ENCODE peak calls at places on chromosome 1, in six cellular contexts. I, K, F, P, Z and S are unnamed samples.

GRCh38 chr1:215526147-215526845 is 40.8 kb upstream of the KCTD3 start:
- DNase-seq in I (peak; percentile 28), K (no peak), F (no peak), P (no peak), Z (no peak), S (no peak)

GRCh38 chr1:192577145-192578140 is 1.9 kb downstream of the RGS1 start:
- DNase-seq in I (no peak), K (no peak), F (no peak), P (no peak), Z (no peak), S (no peak)

GRCh38 chr1:151596166-151596933 is 15.5 kb upstream of the SNX27 start:
- DNase-seq in I (no peak), K (no peak), F (no peak), P (peak; percentile 57), Z (no peak), S (no peak)

GRCh38 chr1:38652217-38652616 is 207.4 kb downstream of the RRAGC start:
- DNase-seq in I (no peak), K (no peak), F (no peak), P (no peak), Z (no peak), S (no peak)

GRCh38 chr1:164914208-164914607 is 355.2 kb downstream of the PBX1 start:
- DNase-seq in I (no peak), K (no peak), F (no peak), P (no peak), Z (no peak), S (no peak)

GRCh38 chr1:173126421-173126820 is 75.7 kb upstream of the TNFSF18 start:
- DNase-seq in I (no peak), K (no peak), F (no peak), P (no peak), Z (no peak), S (no peak)

GRCh38 chr1:206784471-206784903 is 12.2 kb upstream of the IL10 start:
- DNase-seq in I (peak; percentile 76), K (no peak), F (peak; percentile 62), P (no peak), Z (no peak), S (no peak)

GRCh38 chr1:229884765-229885164 is 182.3 kb upstream of the GALNT2 start:
- DNase-seq in I (peak; percentile 12), K (no peak), F (no peak), P (peak; percentile 12), Z (no peak), S (no peak)

GRCh38 chr1:59008599-59009347 is 224.9 kb upstream of the JUN start:
- DNase-seq in I (no peak), K (no peak), F (no peak), P (no peak), Z (no peak), S (no peak)

GRCh38 chr1:20640183-20640597 is 6.9 kb downstream of the PINK1 start:
- DNase-seq in I (peak; percentile 77), K (no peak), F (peak; percentile 61), P (peak; percentile 49), Z (peak; percentile 59), S (peak; percentile 57)

GRCh38 chr1:31552489-31552888 is 23.8 kb upstream of the TINAGL1 start:
- DNase-seq in I (no peak), K (no peak), F (no peak), P (no peak), Z (no peak), S (no peak)

GRCh38 chr1:26317612-26318337 is at the start of gene CD52:
- DNase-seq in I (peak; percentile 82), K (no peak), F (peak; percentile 63), P (no peak), Z (no peak), S (no peak)

GRCh38 chr1:234775477-234776246 is 165.7 kb upstream of the IRF2BP2 start:
- DNase-seq in I (no peak), K (no peak), F (no peak), P (no peak), Z (no peak), S (no peak)

GRCh38 chr1:54169068-54169467 is 16.3 kb upstream of the CDCP2 start:
- DNase-seq in I (no peak), K (no peak), F (no peak), P (no peak), Z (no peak), S (no peak)

GRCh38 chr1:42266253-42267135 is 68.5 kb downstream of the FOXJ3 start:
- DNase-seq in I (no peak), K (no peak), F (no peak), P (peak; percentile 29), Z (no peak), S (no peak)

GRCh38 chr1:119367332-119368124 is 1.1 kb upstream of the HAO2 start:
- DNase-seq in I (peak; percentile 52), K (no peak), F (no peak), P (no peak), Z (no peak), S (no peak)

GRCh38 chr1:43867946-43868740 is 65.5 kb upstream of the ARTN start:
- DNase-seq in I (no peak), K (no peak), F (no peak), P (no peak), Z (no peak), S (no peak)

GRCh38 chr1:11245904-11246726 is 16.2 kb downstream of the MTOR start:
- DNase-seq in I (no peak), K (no peak), F (no peak), P (no peak), Z (no peak), S (no peak)

DNA sequence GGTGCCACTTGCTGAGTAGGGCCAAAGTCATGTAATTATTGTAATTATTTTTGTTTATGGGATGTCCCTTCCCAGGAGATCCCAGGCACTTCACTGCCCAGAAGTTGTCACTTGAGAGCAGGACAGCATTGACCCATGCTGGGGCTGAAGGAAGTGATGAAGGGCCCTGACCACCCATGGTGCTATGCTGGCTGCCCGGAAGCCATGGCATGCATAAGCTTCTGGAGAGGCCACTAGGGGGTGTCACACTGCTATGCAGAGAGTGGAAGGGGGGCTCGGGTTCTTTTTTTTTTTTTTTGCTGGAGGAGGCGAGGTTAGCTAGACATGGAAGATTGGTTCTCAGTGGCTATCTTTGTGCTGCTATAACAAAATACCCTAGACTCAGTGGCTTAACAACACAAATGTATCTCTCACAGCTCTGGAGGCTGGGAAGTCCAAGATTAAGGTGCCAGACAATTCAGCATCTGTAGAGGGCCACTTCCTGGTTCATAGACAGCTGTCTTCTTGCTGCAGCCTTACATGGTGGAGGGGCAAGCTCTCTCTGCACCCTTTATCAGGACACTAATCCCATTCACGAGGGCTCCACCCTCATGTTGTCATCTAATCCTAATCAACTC is 84.9 kb downstream of the CNIH3 start:
- DNase-seq in I (peak; percentile 53), K (no peak), F (no peak), P (peak; percentile 11), Z (peak; percentile 14), S (no peak)
- TF ChIP-seq CTCF in I (peak; percentile 30), K (no peak), F (no peak), P (no peak), Z (no peak), S (peak; percentile 37)

GRCh38 chr1:17265162-17265561 is 16.3 kb downstream of the PADI3 start:
- DNase-seq in I (no peak), K (no peak), F (no peak), P (no peak), Z (no peak), S (no peak)
- TF ChIP-seq CTCF in I (no peak), K (no peak), F (no peak), P (no peak), Z (no peak), S (no peak)

GRCh38 chr1:199283814-199284213 is 645.0 kb downstream of the PTPRC start:
- DNase-seq in I (no peak), K (no peak), F (no peak), P (no peak), Z (no peak), S (no peak)

GRCh38 chr1:199290186-199290585 is 651.3 kb downstream of the PTPRC start:
- DNase-seq in I (no peak), K (no peak), F (no peak), P (no peak), Z (no peak), S (no peak)

GRCh38 chr1:199282910-199283309 is 644.1 kb downstream of the PTPRC start:
- DNase-seq in I (no peak), K (no peak), F (no peak), P (no peak), Z (no peak), S (no peak)

GRCh38 chr1:199291022-199291740 is 652.3 kb downstream of the PTPRC start:
- DNase-seq in I (no peak), K (no peak), F (no peak), P (no peak), Z (no peak), S (no peak)

GRCh38 chr1:199287632-199288031 is 648.8 kb downstream of the PTPRC start:
- DNase-seq in I (no peak), K (no peak), F (no peak), P (no peak), Z (no peak), S (no peak)
- TF ChIP-seq CTCF in I (no peak), K (no peak), F (no peak), P (no peak), Z (no peak), S (peak; percentile 16)

GRCh38 chr1:109877776-109878175 is 32.9 kb upstream of the CSF1 start:
- DNase-seq in I (no peak), K (no peak), F (no peak), P (no peak), Z (no peak), S (no peak)

GRCh38 chr1:109878531-109878930 is 32.1 kb upstream of the CSF1 start:
- DNase-seq in I (no peak), K (no peak), F (no peak), P (no peak), Z (no peak), S (no peak)

GRCh38 chr1:109875874-109876273 is 34.8 kb upstream of the CSF1 start:
- DNase-seq in I (no peak), K (no peak), F (no peak), P (no peak), Z (no peak), S (no peak)

GRCh38 chr1:109876617-109877319 is 33.9 kb upstream of the CSF1 start:
- DNase-seq in I (no peak), K (no peak), F (no peak), P (no peak), Z (no peak), S (no peak)

GRCh38 chr1:109877320-109877771 is 33.3 kb upstream of the CSF1 start:
- DNase-seq in I (no peak), K (peak; percentile 71), F (peak; percentile 31), P (peak; percentile 44), Z (peak; percentile 30), S (no peak)
- TF ChIP-seq CTCF in I (no peak), K (no peak), F (no peak), P (no peak), Z (no peak), S (peak; percentile 36)

GRCh38 chr1:28036431-28036830 is 52.0 kb downstream of the EYA3 start:
- DNase-seq in I (no peak), K (no peak), F (no peak), P (no peak), Z (no peak), S (no peak)
- TF ChIP-seq CTCF in I (no peak), K (no peak), F (peak; percentile 7), P (no peak), Z (no peak), S (no peak)

GRCh38 chr1:91199988-91200387 is 178.2 kb upstream of the ZNF644 start:
- DNase-seq in I (no peak), K (no peak), F (no peak), P (no peak), Z (no peak), S (no peak)
- TF ChIP-seq CTCF in I (no peak), K (no peak), F (no peak), P (no peak), Z (no peak), S (no peak)